ENCODE peak calls at places on chromosomes 16 and 17, in four cellular contexts. One of them, this sample, is unnamed.

GRCh38 chr17:7282752-7283321 is 1.3 kb downstream of the SLC2A4 start:
- DNase-seq in tibial artery: no peak
- DNase-seq in coronary artery: no peak
- DNase-seq in AG04450: no peak
- DNase-seq in this sample: no peak

GRCh38 chr17:80822700-80823410 is 168.8 kb upstream of the CHMP6 start:
- DNase-seq in tibial artery: no peak
- DNase-seq in coronary artery: no peak
- DNase-seq in AG04450: no peak
- DNase-seq in this sample: no peak

GRCh38 chr16:20928774-20929411 is 28.3 kb downstream of the LYRM1 start:
- DNase-seq in tibial artery: no peak
- DNase-seq in coronary artery: no peak
- DNase-seq in AG04450: no peak
- DNase-seq in this sample: no peak

GRCh38 chr16:24524855-24525652 is 14.3 kb upstream of the RBBP6 start:
- DNase-seq in tibial artery: no peak
- DNase-seq in coronary artery: no peak
- DNase-seq in AG04450: no peak
- DNase-seq in this sample: no peak

GRCh38 chr17:31190351-31190750 is 95.6 kb downstream of the NF1 start:
- DNase-seq in tibial artery: no peak
- DNase-seq in coronary artery: no peak
- DNase-seq in AG04450: no peak
- DNase-seq in this sample: no peak

GRCh38 chr17:66915204-66915611 is 49.3 kb upstream of the CACNG4 start:
- DNase-seq in tibial artery: no peak
- DNase-seq in coronary artery: no peak
- DNase-seq in AG04450: no peak
- DNase-seq in this sample: peak; percentile 69

GRCh38 chr17:38911081-38911730 is 14.2 kb upstream of the LASP1NB start:
- DNase-seq in tibial artery: no peak
- DNase-seq in coronary artery: peak; percentile 64
- DNase-seq in AG04450: no peak
- DNase-seq in this sample: no peak

GRCh38 chr16:10926094-10926493 is 16.2 kb downstream of the DEXI start:
- DNase-seq in tibial artery: no peak
- DNase-seq in coronary artery: no peak
- DNase-seq in AG04450: no peak
- DNase-seq in this sample: no peak

GRCh38 chr16:67137605-67138004 is 13.2 kb downstream of the B3GNT9 start:
- DNase-seq in tibial artery: no peak
- DNase-seq in coronary artery: no peak
- DNase-seq in AG04450: no peak
- DNase-seq in this sample: peak; percentile 66

GRCh38 chr17:78014651-78015050 is 56.1 kb downstream of the TNRC6C start:
- DNase-seq in tibial artery: no peak
- DNase-seq in coronary artery: no peak
- DNase-seq in AG04450: no peak
- DNase-seq in this sample: no peak

GRCh38 chr16:85136705-85137322 is 24.5 kb upstream of the CIBAR2 start:
- DNase-seq in tibial artery: no peak
- DNase-seq in coronary artery: peak; percentile 78
- DNase-seq in AG04450: no peak
- DNase-seq in this sample: no peak

GRCh38 chr16:69365901-69366300 is 14.3 kb upstream of the TMED6 start:
- DNase-seq in tibial artery: no peak
- DNase-seq in coronary artery: no peak
- DNase-seq in AG04450: no peak
- DNase-seq in this sample: no peak

GRCh38 chr16:72961115-72961832 is 86.7 kb downstream of the ZFHX3 start:
- DNase-seq in tibial artery: peak; percentile 21
- DNase-seq in coronary artery: no peak
- DNase-seq in AG04450: no peak
- DNase-seq in this sample: peak; percentile 80

GRCh38 chr17:44448412-44448811 is 54.8 kb downstream of the GPATCH8 start:
- DNase-seq in tibial artery: no peak
- DNase-seq in coronary artery: no peak
- DNase-seq in AG04450: no peak
- DNase-seq in this sample: no peak

GRCh38 chr17:73585583-73585982 is 58.7 kb downstream of the SDK2 start:
- DNase-seq in tibial artery: no peak
- DNase-seq in coronary artery: no peak
- DNase-seq in AG04450: no peak
- DNase-seq in this sample: no peak

GRCh38 chr16:86723699-86724098 is 145.3 kb downstream of the FOXL1 start:
- DNase-seq in tibial artery: no peak
- DNase-seq in coronary artery: no peak
- DNase-seq in AG04450: no peak
- DNase-seq in this sample: no peak

GRCh38 chr16:68265078-68265925 is 976 bp downstream of the SLC7A6 start:
- DNase-seq in tibial artery: peak; percentile 83
- DNase-seq in coronary artery: no peak
- DNase-seq in AG04450: no peak
- DNase-seq in this sample: no peak

GRCh38 chr17:68326681-68327080 is 35.4 kb downstream of the ARSG start:
- DNase-seq in tibial artery: no peak
- DNase-seq in coronary artery: no peak
- DNase-seq in AG04450: no peak
- DNase-seq in this sample: no peak

GRCh38 chr16:75333770-75334169 is 82.3 kb upstream of the BCAR1 start:
- DNase-seq in tibial artery: no peak
- DNase-seq in coronary artery: no peak
- DNase-seq in AG04450: no peak
- DNase-seq in this sample: no peak

GRCh38 chr16:89921699-89922476 is 1.3 kb upstream of the TUBB3 start:
- DNase-seq in tibial artery: peak; percentile 78
- DNase-seq in coronary artery: peak; percentile 92
- DNase-seq in AG04450: peak; percentile 86
- DNase-seq in this sample: peak; percentile 65

GRCh38 chr16:53504665-53505064 is 1.7 kb upstream of the AKTIP start:
- DNase-seq in tibial artery: no peak
- DNase-seq in coronary artery: peak; percentile 79
- DNase-seq in AG04450: no peak
- DNase-seq in this sample: peak; percentile 23
- H3K27ac ChIP-seq in tibial artery: peak overlapping the region; percentile 94
- H3K27ac ChIP-seq in coronary artery: peak overlapping the region; percentile 93
- H3K27ac ChIP-seq in AG04450: peak overlapping the region; percentile 47
- H3K27ac ChIP-seq in this sample: peak overlapping the region; percentile 93

DNA sequence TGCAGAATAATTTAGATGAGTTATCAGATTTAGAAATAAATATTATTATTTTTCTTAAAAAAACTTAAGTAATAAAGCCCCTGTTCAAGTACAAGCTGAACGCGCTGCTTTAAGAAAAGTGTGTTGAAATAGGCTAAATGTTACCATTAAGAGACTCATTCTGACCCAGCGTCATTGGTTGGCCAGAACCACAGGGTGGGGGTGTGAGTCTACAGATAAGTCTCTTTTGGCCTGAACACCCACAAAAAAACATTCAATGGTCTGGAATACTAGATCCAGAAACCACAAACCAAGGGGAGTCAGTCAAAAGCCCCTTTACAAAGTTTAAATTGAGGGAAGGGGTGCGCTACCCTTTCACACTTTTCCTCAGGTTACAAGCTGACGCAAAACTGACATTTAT is 776.1 kb downstream of the KCNJ2 start:
- DNase-seq in tibial artery: no peak
- DNase-seq in coronary artery: no peak
- DNase-seq in AG04450: no peak
- DNase-seq in this sample: peak; percentile 24
- TF ChIP-seq CTCF in tibial artery: no peak
- TF ChIP-seq CTCF in coronary artery: no peak
- TF ChIP-seq CTCF in AG04450: no peak
- TF ChIP-seq CTCF in this sample: peak; percentile 12

DNA sequence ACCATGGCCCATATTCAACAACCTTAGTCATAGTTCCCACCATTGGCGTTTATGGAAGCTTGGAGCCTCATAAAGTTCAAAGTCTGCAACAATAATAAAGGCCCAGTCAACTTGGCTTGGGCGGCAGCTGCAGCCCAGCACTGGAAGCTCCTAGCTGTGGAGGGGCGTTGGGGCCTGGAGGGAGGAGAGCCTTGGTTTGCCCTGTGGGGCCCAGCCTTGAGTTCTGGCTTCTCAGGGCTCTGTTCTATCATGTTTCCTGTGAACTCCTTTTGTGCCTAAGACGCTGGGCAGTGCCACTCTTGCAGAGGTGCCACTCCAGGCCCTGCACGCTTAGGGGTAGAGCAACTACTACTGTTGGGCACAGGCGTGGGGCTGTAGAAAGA is 927 bp upstream of the ENGASE start:
- DNase-seq in tibial artery: no peak
- DNase-seq in coronary artery: no peak
- DNase-seq in AG04450: no peak
- DNase-seq in this sample: no peak
- H3K4me3 ChIP-seq in tibial artery: no peak overlapping the region
- H3K4me3 ChIP-seq in coronary artery: no peak overlapping the region
- H3K4me3 ChIP-seq in AG04450: no peak overlapping the region
- H3K4me3 ChIP-seq in this sample: no peak overlapping the region

GRCh38 chr17:19646788-19647696 is 1.5 kb upstream of the ALDH3A2 start:
- DNase-seq in tibial artery: no peak
- DNase-seq in coronary artery: no peak
- DNase-seq in AG04450: no peak
- DNase-seq in this sample: no peak
- H3K27ac ChIP-seq in tibial artery: peak overlapping the region; percentile 90
- H3K27ac ChIP-seq in coronary artery: peak overlapping the region; percentile 99
- H3K27ac ChIP-seq in AG04450: no peak overlapping the region
- H3K27ac ChIP-seq in this sample: peak overlapping the region; percentile 81

GRCh38 chr17:4541328-4542002 is 13.7 kb downstream of the MYBBP1A start:
- DNase-seq in tibial artery: no peak
- DNase-seq in coronary artery: no peak
- DNase-seq in AG04450: no peak
- DNase-seq in this sample: no peak

GRCh38 chr17:4539025-4539424 is 16.2 kb downstream of the MYBBP1A start:
- DNase-seq in tibial artery: no peak
- DNase-seq in coronary artery: no peak
- DNase-seq in AG04450: no peak
- DNase-seq in this sample: no peak

GRCh38 chr17:4539576-4540223 is 15.5 kb downstream of the MYBBP1A start:
- DNase-seq in tibial artery: no peak
- DNase-seq in coronary artery: no peak
- DNase-seq in AG04450: no peak
- DNase-seq in this sample: no peak

GRCh38 chr17:4541041-4541327 is 14.2 kb downstream of the MYBBP1A start:
- DNase-seq in tibial artery: no peak
- DNase-seq in coronary artery: no peak
- DNase-seq in AG04450: no peak
- DNase-seq in this sample: no peak

GRCh38 chr17:4540224-4541040 is 14.8 kb downstream of the MYBBP1A start:
- DNase-seq in tibial artery: no peak
- DNase-seq in coronary artery: no peak
- DNase-seq in AG04450: no peak
- DNase-seq in this sample: no peak
- TF ChIP-seq CTCF in tibial artery: no peak
- TF ChIP-seq CTCF in coronary artery: no peak
- TF ChIP-seq CTCF in AG04450: no peak
- TF ChIP-seq CTCF in this sample: peak; percentile 62

This sample was measured in WERI-Rb-1.